ENCODE peak calls at places on chromosomes 3 and 15, in ten cellular contexts. N is BJ, Z is lower leg skin, G is fibroblast of the aortic adventitia, R is progenitor cell of endocrine pancreas, E is left ventricle myocardium inferior, J is heart left ventricle, O is HL-60, X is RWPE1, Y is kidney. F is an unnamed sample.

GRCh38 chr3:138591392-138591791 is 2.7 kb downstream of the CEP70 start:
- DNase-seq in N (no peak), Z (no peak), G (no peak), R (no peak), E (no peak), J (no peak), O (no peak), X (no peak), Y (no peak), F (no peak)

GRCh38 chr3:73405853-73406252 is 218.9 kb downstream of the PDZRN3 start:
- DNase-seq in N (peak), Z (no peak), G (peak), R (no peak), E (no peak), J (no peak), O (no peak), X (no peak), Y (no peak), F (no peak)

GRCh38 chr15:74789171-74789627 is 7.3 kb downstream of the CSK start:
- DNase-seq in N (no peak), Z (no peak), G (no peak), R (no peak), E (no peak), J (no peak), O (peak), X (no peak), Y (no peak), F (no peak)

GRCh38 chr3:17233398-17233800 is 348.6 kb downstream of the PLCL2 start:
- DNase-seq in N (no peak), Z (no peak), G (peak), R (no peak), E (no peak), J (no peak), O (peak), X (peak), Y (no peak), F (peak)

GRCh38 chr15:25504307-25504706 is 65.5 kb upstream of the UBE3A start:
- DNase-seq in N (no peak), Z (no peak), G (peak), R (no peak), E (no peak), J (no peak), O (no peak), X (no peak), Y (no peak), F (peak)

GRCh38 chr15:69593981-69594966 is 141.7 kb downstream of the RPLP1 start:
- DNase-seq in N (no peak), Z (no peak), G (peak), R (peak), E (peak), J (peak), O (peak), X (peak), Y (no peak), F (peak)

GRCh38 chr3:33971055-33971454 is 172.6 kb downstream of the PDCD6IP start:
- DNase-seq in N (no peak), Z (no peak), G (no peak), R (no peak), E (no peak), J (no peak), O (no peak), X (no peak), Y (no peak), F (no peak)

GRCh38 chr3:126473292-126474168 is 2.2 kb downstream of the ZXDC start:
- DNase-seq in N (no peak), Z (no peak), G (no peak), R (no peak), E (no peak), J (no peak), O (peak), X (no peak), Y (peak), F (no peak)

GRCh38 chr3:13484861-13485590 is 4.9 kb downstream of the HDAC11 start:
- DNase-seq in N (no peak), Z (no peak), G (peak), R (no peak), E (peak), J (peak), O (peak), X (peak), Y (peak), F (peak)

GRCh38 chr15:28274211-28274610 is 47.8 kb downstream of the HERC2 start:
- DNase-seq in N (no peak), Z (no peak), G (no peak), R (no peak), E (no peak), J (no peak), O (no peak), X (no peak), Y (no peak), F (no peak)

GRCh38 chr15:28271697-28272250 is 50.2 kb downstream of the HERC2 start:
- DNase-seq in N (no peak), Z (no peak), G (no peak), R (no peak), E (no peak), J (no peak), O (no peak), X (no peak), Y (no peak), F (no peak)

GRCh38 chr15:28272587-28272986 is 49.4 kb downstream of the HERC2 start:
- DNase-seq in N (no peak), Z (no peak), G (no peak), R (no peak), E (no peak), J (no peak), O (no peak), X (no peak), Y (no peak), F (no peak)

GRCh38 chr15:28274635-28275034 is 47.3 kb downstream of the HERC2 start:
- DNase-seq in N (no peak), Z (no peak), G (no peak), R (no peak), E (no peak), J (no peak), O (no peak), X (no peak), Y (no peak), F (no peak)

GRCh38 chr15:28273468-28273867 is 48.5 kb downstream of the HERC2 start:
- DNase-seq in N (no peak), Z (no peak), G (peak), R (no peak), E (no peak), J (no peak), O (no peak), X (no peak), Y (no peak), F (peak)
- TF ChIP-seq CTCF in N (peak), Z (no peak), G (peak), R (peak), E (peak), J (no peak), O (no peak), X (no peak), Y (no peak), F (peak)

GRCh38 chr3:180570238-180570637 is 31.7 kb upstream of the TTC14 start:
- DNase-seq in N (no peak), Z (no peak), G (no peak), R (no peak), E (no peak), J (no peak), O (peak), X (no peak), Y (no peak), F (no peak)

GRCh38 chr3:180563411-180563810 is 38.6 kb upstream of the TTC14 start:
- DNase-seq in N (no peak), Z (no peak), G (no peak), R (no peak), E (no peak), J (no peak), O (no peak), X (no peak), Y (no peak), F (no peak)

DNA sequence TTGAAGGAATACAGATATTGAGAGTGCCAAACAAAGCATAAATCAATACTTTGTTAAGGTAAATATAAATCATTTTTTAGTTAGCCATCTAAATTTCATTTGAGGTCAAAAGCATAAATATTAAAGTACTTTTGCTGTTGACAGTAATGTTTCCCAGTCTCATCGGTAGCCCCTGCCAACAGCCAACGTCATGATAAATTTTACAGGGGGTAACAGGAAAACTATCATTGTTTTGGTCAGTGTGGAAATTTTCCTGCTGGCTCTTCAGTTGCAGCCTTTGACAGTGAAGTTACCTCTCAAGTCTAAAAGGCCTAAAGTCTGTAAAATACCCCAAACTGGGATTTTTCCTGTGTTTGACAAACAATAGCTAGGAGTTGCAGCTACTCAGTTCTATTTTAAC is 37.3 kb upstream of the TTC14 start:
- DNase-seq in N (no peak), Z (peak), G (no peak), R (no peak), E (no peak), J (no peak), O (no peak), X (no peak), Y (no peak), F (no peak)
- TF ChIP-seq CTCF in N (no peak), Z (no peak), G (no peak), R (no peak), E (no peak), J (no peak), O (no peak), X (no peak), Y (no peak), F (no peak)

GRCh38 chr15:73004462-73004861 is 47.8 kb upstream of the NEO1 start:
- DNase-seq in N (no peak), Z (no peak), G (no peak), R (no peak), E (no peak), J (no peak), O (no peak), X (no peak), Y (no peak), F (no peak)

GRCh38 chr15:73001840-73002239 is 50.4 kb upstream of the NEO1 start:
- DNase-seq in N (no peak), Z (no peak), G (no peak), R (no peak), E (no peak), J (no peak), O (no peak), X (no peak), Y (no peak), F (no peak)

GRCh38 chr15:73002509-73002908 is 49.8 kb upstream of the NEO1 start:
- DNase-seq in N (peak), Z (no peak), G (no peak), R (no peak), E (no peak), J (no peak), O (no peak), X (no peak), Y (no peak), F (peak)

GRCh38 chr15:73005450-73005849 is 46.8 kb upstream of the NEO1 start:
- DNase-seq in N (no peak), Z (no peak), G (no peak), R (no peak), E (no peak), J (no peak), O (no peak), X (no peak), Y (no peak), F (no peak)

DNA sequence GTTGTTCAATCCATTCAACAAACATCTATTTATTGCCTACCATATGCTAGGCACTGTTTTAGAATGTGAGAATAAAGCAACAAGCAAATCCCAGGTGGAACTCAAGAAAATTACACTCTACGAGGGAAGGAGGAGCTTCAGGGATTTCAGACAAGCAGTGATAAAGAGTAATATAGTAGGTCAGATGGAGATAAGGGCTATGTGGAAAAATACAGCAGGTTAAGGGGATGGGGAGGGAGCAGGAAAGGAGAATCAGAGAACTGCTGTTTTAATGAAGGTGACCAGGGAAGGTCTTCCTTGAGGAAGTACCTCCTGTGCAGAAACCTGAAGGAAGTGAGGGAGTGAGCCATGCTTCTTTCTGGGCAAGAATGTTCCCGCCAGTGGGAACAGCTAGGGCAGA is 47.2 kb upstream of the NEO1 start:
- DNase-seq in N (no peak), Z (no peak), G (no peak), R (no peak), E (no peak), J (no peak), O (no peak), X (no peak), Y (no peak), F (no peak)
- TF ChIP-seq CTCF in N (no peak), Z (no peak), G (no peak), R (no peak), E (no peak), J (no peak), O (no peak), X (no peak), Y (no peak), F (no peak)

GRCh38 chr3:139677341-139678155 is at the start of gene NMNAT3:
- DNase-seq in N (no peak), Z (peak), G (peak), R (peak), E (peak), J (peak), O (peak), X (peak), Y (peak), F (peak)
- TF ChIP-seq CTCF in N (no peak), Z (no peak), G (no peak), R (peak), E (peak), J (no peak), O (no peak), X (no peak), Y (no peak), F (no peak)

DNA sequence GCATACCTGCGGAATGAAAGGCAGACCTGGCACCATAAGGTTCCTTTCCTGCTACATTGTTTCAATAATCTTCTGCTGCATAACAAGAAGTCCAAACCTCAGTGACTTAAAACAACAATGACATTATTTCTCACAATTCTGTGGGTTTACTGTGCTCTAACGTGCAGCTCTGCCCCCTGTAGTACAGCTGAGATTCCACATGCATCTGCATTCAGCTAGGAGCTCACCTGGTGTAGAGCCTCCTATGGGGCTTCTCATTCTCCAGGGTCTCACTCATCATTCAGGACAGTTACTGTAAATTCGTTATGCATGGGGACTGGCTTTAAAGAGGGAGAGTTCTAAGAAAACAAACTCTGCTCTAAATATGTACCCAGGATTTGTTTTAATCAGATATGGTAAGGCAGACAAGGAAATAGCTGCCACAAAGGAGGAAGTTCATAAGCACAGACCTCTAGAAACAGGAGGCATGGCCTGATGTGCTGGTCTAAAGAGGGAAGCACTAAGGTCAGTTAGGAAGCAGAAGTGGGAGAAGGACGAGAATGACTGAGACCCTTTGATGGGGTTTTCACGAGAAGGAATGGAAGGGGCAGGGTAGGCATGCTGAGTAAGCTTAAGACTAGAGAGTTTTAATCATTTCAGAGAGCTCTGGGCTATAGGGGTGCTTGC is 347.0 kb downstream of the NEK10 start:
- DNase-seq in N (no peak), Z (no peak), G (no peak), R (no peak), E (no peak), J (no peak), O (peak), X (no peak), Y (no peak), F (no peak)
- TF ChIP-seq CTCF in N (no peak), Z (no peak), G (no peak), R (peak), E (no peak), J (no peak), O (no peak), X (no peak), Y (no peak), F (no peak)

GRCh38 chr3:111581403-111582113 is 13.6 kb downstream of the ZBED2 start:
- DNase-seq in N (no peak), Z (no peak), G (no peak), R (no peak), E (no peak), J (no peak), O (no peak), X (no peak), Y (no peak), F (no peak)

GRCh38 chr3:111578867-111579266 is 16.3 kb downstream of the ZBED2 start:
- DNase-seq in N (no peak), Z (no peak), G (no peak), R (no peak), E (no peak), J (no peak), O (no peak), X (no peak), Y (no peak), F (no peak)

GRCh38 chr3:111579495-111579894 is 15.7 kb downstream of the ZBED2 start:
- DNase-seq in N (no peak), Z (no peak), G (no peak), R (no peak), E (no peak), J (no peak), O (no peak), X (no peak), Y (no peak), F (no peak)

GRCh38 chr3:111577113-111577512 is 18.0 kb downstream of the ZBED2 start:
- DNase-seq in N (no peak), Z (no peak), G (no peak), R (no peak), E (no peak), J (no peak), O (no peak), X (no peak), Y (no peak), F (no peak)

GRCh38 chr3:111577798-111578685 is 17.1 kb downstream of the ZBED2 start:
- DNase-seq in N (peak), Z (no peak), G (peak), R (no peak), E (no peak), J (no peak), O (peak), X (peak), Y (no peak), F (peak)
- TF ChIP-seq CTCF in N (peak), Z (no peak), G (peak), R (peak), E (peak), J (peak), O (peak), X (peak), Y (peak), F (peak)

DNA sequence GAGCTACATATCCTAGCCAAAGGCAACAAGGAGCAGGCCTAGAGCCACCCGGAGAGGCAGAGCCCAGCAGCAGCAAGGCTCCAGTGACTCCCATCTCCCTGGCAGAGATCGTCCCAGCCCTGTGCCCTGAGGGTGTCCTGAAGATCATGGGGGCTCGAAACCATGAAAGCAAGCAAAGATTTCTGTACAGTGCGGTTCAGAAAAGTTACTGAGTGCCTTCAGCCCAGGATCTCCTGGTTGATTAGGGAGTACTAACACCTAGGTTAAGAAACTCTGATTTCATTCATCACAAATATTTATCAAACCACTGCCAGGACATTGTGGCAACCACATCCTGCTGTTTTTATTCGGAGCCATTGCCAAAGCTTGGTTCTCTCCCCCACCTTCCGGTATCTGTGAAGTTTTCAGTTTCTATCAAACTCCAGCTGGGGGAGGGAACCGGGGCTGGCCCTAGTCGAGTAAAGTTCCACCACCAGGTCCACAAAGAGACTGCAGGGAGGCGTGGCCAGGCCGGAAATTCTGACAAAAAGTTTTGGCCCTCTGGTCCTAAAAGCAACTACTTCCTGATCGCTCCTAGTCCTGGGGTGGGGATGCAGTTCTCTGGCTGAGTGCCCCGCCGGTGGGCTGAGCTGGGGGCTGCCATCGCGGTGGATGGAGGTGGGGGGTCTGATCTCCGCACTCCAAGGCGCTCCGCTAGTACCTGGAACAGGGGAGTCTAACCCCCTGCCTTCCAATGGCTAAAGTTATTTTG is 1.2 kb downstream of the RAB43 start:
- DNase-seq in N (peak), Z (peak), G (peak), R (peak), E (peak), J (peak), O (peak), X (peak), Y (peak), F (peak)
- TF ChIP-seq CTCF in N (peak), Z (no peak), G (peak), R (peak), E (peak), J (no peak), O (no peak), X (no peak), Y (peak), F (peak)

F was measured in astrocyte of the spinal cord.